ENCODE peak calls at places on chromosomes 12 and 14, in six cellular contexts. O is heart left ventricle, A is IMR-90, W is A549, L is transverse colon, H is stomach. I is an unnamed sample.

GRCh38 chr12:30438526-30439120 is 257.0 kb downstream of the IPO8 start:
- DNase-seq in O (no peak), A (no peak), W (no peak), L (no peak), H (no peak), I (no peak)

GRCh38 chr12:116432321-116432750 is 126.8 kb upstream of the MAP1LC3B2 start:
- DNase-seq in O (no peak), A (peak; percentile 50), W (no peak), L (no peak), H (no peak), I (no peak)

GRCh38 chr12:109695961-109696461 is 17.6 kb upstream of the FAM222A start:
- DNase-seq in O (no peak), A (no peak), W (no peak), L (no peak), H (no peak), I (no peak)

GRCh38 chr12:59087077-59087673 is 166.9 kb upstream of the LRIG3 start:
- DNase-seq in O (no peak), A (peak; percentile 39), W (no peak), L (peak; percentile 15), H (no peak), I (no peak)

GRCh38 chr12:14066021-14066420 is 84.6 kb upstream of the GRIN2B start:
- DNase-seq in O (no peak), A (no peak), W (no peak), L (no peak), H (no peak), I (no peak)

GRCh38 chr12:175250-175649 is 38.7 kb downstream of the SLC6A12 start:
- DNase-seq in O (peak; percentile 67), A (no peak), W (no peak), L (no peak), H (no peak), I (no peak)

GRCh38 chr14:88256997-88257755 is 65.9 kb downstream of the KCNK10 start:
- DNase-seq in O (no peak), A (no peak), W (no peak), L (no peak), H (no peak), I (no peak)

GRCh38 chr12:112998997-112999767 is 20.9 kb downstream of the OAS2 start:
- DNase-seq in O (no peak), A (no peak), W (no peak), L (peak; percentile 57), H (no peak), I (no peak)

GRCh38 chr12:43964966-43965365 is 129.1 kb downstream of the TMEM117 start:
- DNase-seq in O (no peak), A (peak; percentile 69), W (no peak), L (no peak), H (no peak), I (no peak)

GRCh38 chr14:103126873-103127304 is 3.6 kb downstream of the TNFAIP2 start:
- DNase-seq in O (peak; percentile 45), A (no peak), W (no peak), L (peak; percentile 71), H (peak; percentile 88), I (no peak)

GRCh38 chr14:103129301-103130016 is 6.2 kb downstream of the TNFAIP2 start:
- DNase-seq in O (no peak), A (no peak), W (no peak), L (no peak), H (no peak), I (no peak)

GRCh38 chr14:103127356-103127755 is 4.1 kb downstream of the TNFAIP2 start:
- DNase-seq in O (peak; percentile 17), A (no peak), W (no peak), L (no peak), H (no peak), I (peak; percentile 83)

GRCh38 chr14:103128631-103129300 is 5.5 kb downstream of the TNFAIP2 start:
- DNase-seq in O (no peak), A (no peak), W (no peak), L (no peak), H (peak; percentile 56), I (no peak)

GRCh38 chr14:103127861-103128598 is 4.8 kb downstream of the TNFAIP2 start:
- DNase-seq in O (no peak), A (no peak), W (no peak), L (no peak), H (no peak), I (peak; percentile 85)
- H3K4me3 ChIP-seq in O (no peak overlapping the region), A (no peak overlapping the region), W (peak overlapping the region; percentile 25), L (no peak overlapping the region), H (no peak overlapping the region), I (no peak overlapping the region)

GRCh38 chr12:95505039-95505438 is 31.1 kb downstream of the METAP2 start:
- DNase-seq in O (no peak), A (no peak), W (no peak), L (no peak), H (no peak), I (no peak)
- TF ChIP-seq POLR2A in O (no peak), A (no peak), W (no peak), L (no peak), H (no peak), I (no peak)

GRCh38 chr12:122067966-122068365 is 10.6 kb upstream of the MLXIP start:
- DNase-seq in O (no peak), A (peak; percentile 89), W (no peak), L (peak; percentile 75), H (peak; percentile 58), I (no peak)
- H3K4me3 ChIP-seq in O (no peak overlapping the region), A (no peak overlapping the region), W (no peak overlapping the region), L (no peak overlapping the region), H (no peak overlapping the region), I (no peak overlapping the region)

GRCh38 chr12:115422845-115423545 is 739.0 kb upstream of the TBX3 start:
- DNase-seq in O (no peak), A (no peak), W (no peak), L (no peak), H (no peak), I (no peak)
- TF ChIP-seq POLR2A in O (no peak), A (no peak), W (no peak), L (no peak), H (no peak), I (no peak)

GRCh38 chr12:95705143-95705542 is 85.4 kb downstream of the NTN4 start:
- DNase-seq in O (no peak), A (no peak), W (no peak), L (no peak), H (no peak), I (no peak)
- H3K4me3 ChIP-seq in O (no peak overlapping the region), A (no peak overlapping the region), W (no peak overlapping the region), L (no peak overlapping the region), H (no peak overlapping the region), I (no peak overlapping the region)

GRCh38 chr14:94376108-94376975 is 12.1 kb downstream of the SERPINA1 start:
- DNase-seq in O (no peak), A (no peak), W (no peak), L (no peak), H (no peak), I (peak; percentile 77)
- TF ChIP-seq POLR2A in O (no peak), A (no peak), W (no peak), L (no peak), H (no peak), I (no peak)

GRCh38 chr12:123445388-123446344 is 9.2 kb upstream of the RILPL2 start:
- DNase-seq in O (peak; percentile 25), A (peak; percentile 40), W (no peak), L (no peak), H (peak; percentile 54), I (no peak)

GRCh38 chr12:123441523-123442164 is 5.2 kb upstream of the RILPL2 start:
- DNase-seq in O (no peak), A (no peak), W (no peak), L (no peak), H (no peak), I (no peak)

GRCh38 chr12:123444396-123445026 is 8.0 kb upstream of the RILPL2 start:
- DNase-seq in O (no peak), A (peak; percentile 65), W (no peak), L (no peak), H (no peak), I (no peak)

GRCh38 chr12:123442774-123443173 is 6.3 kb upstream of the RILPL2 start:
- DNase-seq in O (no peak), A (no peak), W (no peak), L (no peak), H (no peak), I (no peak)
- H3K4me3 ChIP-seq in O (no peak overlapping the region), A (no peak overlapping the region), W (no peak overlapping the region), L (no peak overlapping the region), H (no peak overlapping the region), I (no peak overlapping the region)

GRCh38 chr12:6943719-6944380 is at the start of the genes C12orf57 and RNU7-1:
- DNase-seq in O (peak; percentile 82), A (peak; percentile 89), W (peak; percentile 94), L (peak; percentile 87), H (peak; percentile 79), I (peak; percentile 94)

GRCh38 chr12:6942331-6942665 is 1.3 kb upstream of the RNU7-1 start:
- DNase-seq in O (no peak), A (no peak), W (no peak), L (no peak), H (no peak), I (no peak)

GRCh38 chr12:6941786-6942185 is 1.8 kb upstream of the RNU7-1 start:
- DNase-seq in O (no peak), A (no peak), W (no peak), L (no peak), H (no peak), I (no peak)

GRCh38 chr12:6944381-6945186 is 762 bp downstream of the C12orf57 start:
- DNase-seq in O (peak; percentile 94), A (peak; percentile 92), W (peak; percentile 93), L (peak; percentile 96), H (peak; percentile 95), I (peak; percentile 93)

DNA sequence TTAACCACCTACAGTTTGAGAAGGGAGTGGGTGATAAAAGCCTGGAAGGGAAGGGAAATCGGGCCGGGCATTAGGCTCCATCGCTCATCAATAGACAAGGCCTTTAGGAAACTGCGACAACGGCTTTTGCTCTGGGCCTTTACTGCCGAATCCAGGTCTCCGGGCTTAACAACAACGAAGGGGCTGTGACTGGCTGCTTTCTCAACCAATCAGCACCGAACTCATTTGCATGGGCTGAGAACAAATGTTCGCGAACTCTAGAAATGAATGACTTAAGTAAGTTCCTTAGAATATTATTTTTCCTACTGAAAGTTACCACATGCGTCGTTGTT is 263 bp upstream of the RNU7-1 start:
- DNase-seq in O (peak; percentile 89), A (peak; percentile 94), W (peak; percentile 97), L (peak; percentile 85), H (peak; percentile 86), I (peak; percentile 96)
- TF ChIP-seq POLR2A in O (no peak), A (no peak), W (no peak), L (no peak), H (no peak), I (no peak)

GRCh38 chr12:81080431-81080983 is 2.6 kb downstream of the ACSS3 start:
- DNase-seq in O (no peak), A (peak; percentile 9), W (no peak), L (no peak), H (no peak), I (no peak)
- H3K4me3 ChIP-seq in O (peak overlapping the region; percentile 91), A (no peak overlapping the region), W (no peak overlapping the region), L (no peak overlapping the region), H (no peak overlapping the region), I (no peak overlapping the region)

GRCh38 chr12:6533653-6534157 is 612 bp upstream of the GAPDH start:
- DNase-seq in O (peak; percentile 81), A (peak; percentile 84), W (peak; percentile 68), L (peak; percentile 68), H (peak; percentile 54), I (peak; percentile 95)
- TF ChIP-seq POLR2A in O (no peak), A (no peak), W (peak; percentile 34), L (no peak), H (no peak), I (no peak)